ENCODE peak calls at places on chromosomes 2 and 18, in eight cellular contexts. One of them, this sample, is unnamed.

GRCh38 chr18:75365230-75365629 is 62.3 kb downstream of the SMIM21 start:
- DNase-seq in HCT116: no peak
- DNase-seq in naive thymus-derived CD4-positive, alpha-beta T cell: no peak
- DNase-seq in suprapubic skin: no peak
- DNase-seq in hepatocyte: no peak
- DNase-seq in tibial artery: no peak
- DNase-seq in heart left ventricle: no peak
- DNase-seq in breast epithelium: no peak
- DNase-seq in this sample: no peak

GRCh38 chr2:242010567-242011513 is 141.3 kb downstream of the RTP5 start:
- DNase-seq in HCT116: no peak
- DNase-seq in naive thymus-derived CD4-positive, alpha-beta T cell: peak; percentile 20
- DNase-seq in suprapubic skin: peak; percentile 55
- DNase-seq in hepatocyte: no peak
- DNase-seq in tibial artery: no peak
- DNase-seq in heart left ventricle: no peak
- DNase-seq in breast epithelium: no peak
- DNase-seq in this sample: no peak

GRCh38 chr18:54950221-54950620 is 9.0 kb downstream of the CCDC68 start:
- DNase-seq in HCT116: peak; percentile 26
- DNase-seq in naive thymus-derived CD4-positive, alpha-beta T cell: peak; percentile 34
- DNase-seq in suprapubic skin: no peak
- DNase-seq in hepatocyte: peak; percentile 36
- DNase-seq in tibial artery: no peak
- DNase-seq in heart left ventricle: no peak
- DNase-seq in breast epithelium: no peak
- DNase-seq in this sample: peak; percentile 11

GRCh38 chr2:215022418-215022817 is 116.0 kb downstream of the ABCA12 start:
- DNase-seq in HCT116: no peak
- DNase-seq in naive thymus-derived CD4-positive, alpha-beta T cell: no peak
- DNase-seq in suprapubic skin: no peak
- DNase-seq in hepatocyte: no peak
- DNase-seq in tibial artery: no peak
- DNase-seq in heart left ventricle: no peak
- DNase-seq in breast epithelium: no peak
- DNase-seq in this sample: no peak

GRCh38 chr2:231123362-231123898 is 1.4 kb downstream of the HTR2B start:
- DNase-seq in HCT116: no peak
- DNase-seq in naive thymus-derived CD4-positive, alpha-beta T cell: no peak
- DNase-seq in suprapubic skin: no peak
- DNase-seq in hepatocyte: no peak
- DNase-seq in tibial artery: no peak
- DNase-seq in heart left ventricle: no peak
- DNase-seq in breast epithelium: no peak
- DNase-seq in this sample: no peak

GRCh38 chr2:55059793-55060192 is 9.5 kb upstream of the RTN4 start:
- DNase-seq in HCT116: no peak
- DNase-seq in naive thymus-derived CD4-positive, alpha-beta T cell: no peak
- DNase-seq in suprapubic skin: no peak
- DNase-seq in hepatocyte: no peak
- DNase-seq in tibial artery: no peak
- DNase-seq in heart left ventricle: no peak
- DNase-seq in breast epithelium: no peak
- DNase-seq in this sample: no peak

GRCh38 chr18:42306208-42306980 is 351.4 kb downstream of the PIK3C3 start:
- DNase-seq in HCT116: no peak
- DNase-seq in naive thymus-derived CD4-positive, alpha-beta T cell: no peak
- DNase-seq in suprapubic skin: no peak
- DNase-seq in hepatocyte: no peak
- DNase-seq in tibial artery: no peak
- DNase-seq in heart left ventricle: no peak
- DNase-seq in breast epithelium: no peak
- DNase-seq in this sample: no peak

GRCh38 chr2:109046925-109047508 is 58.0 kb upstream of the EDAR start:
- DNase-seq in HCT116: peak; percentile 6
- DNase-seq in naive thymus-derived CD4-positive, alpha-beta T cell: no peak
- DNase-seq in suprapubic skin: no peak
- DNase-seq in hepatocyte: no peak
- DNase-seq in tibial artery: no peak
- DNase-seq in heart left ventricle: no peak
- DNase-seq in breast epithelium: no peak
- DNase-seq in this sample: no peak

GRCh38 chr2:131006561-131006960 is 86.7 kb downstream of the FAM168B start:
- DNase-seq in HCT116: no peak
- DNase-seq in naive thymus-derived CD4-positive, alpha-beta T cell: no peak
- DNase-seq in suprapubic skin: no peak
- DNase-seq in hepatocyte: no peak
- DNase-seq in tibial artery: no peak
- DNase-seq in heart left ventricle: no peak
- DNase-seq in breast epithelium: no peak
- DNase-seq in this sample: no peak

GRCh38 chr2:214075446-214075845 is 335.4 kb upstream of the VWC2L start:
- DNase-seq in HCT116: no peak
- DNase-seq in naive thymus-derived CD4-positive, alpha-beta T cell: no peak
- DNase-seq in suprapubic skin: no peak
- DNase-seq in hepatocyte: no peak
- DNase-seq in tibial artery: no peak
- DNase-seq in heart left ventricle: no peak
- DNase-seq in breast epithelium: no peak
- DNase-seq in this sample: no peak

GRCh38 chr2:109247340-109247739 is 118.3 kb downstream of the SH3RF3 start:
- DNase-seq in HCT116: no peak
- DNase-seq in naive thymus-derived CD4-positive, alpha-beta T cell: no peak
- DNase-seq in suprapubic skin: no peak
- DNase-seq in hepatocyte: peak; percentile 42
- DNase-seq in tibial artery: no peak
- DNase-seq in heart left ventricle: no peak
- DNase-seq in breast epithelium: no peak
- DNase-seq in this sample: no peak

GRCh38 chr2:1494906-1495305 is 81.6 kb downstream of the TPO start:
- DNase-seq in HCT116: no peak
- DNase-seq in naive thymus-derived CD4-positive, alpha-beta T cell: no peak
- DNase-seq in suprapubic skin: peak; percentile 14
- DNase-seq in hepatocyte: no peak
- DNase-seq in tibial artery: no peak
- DNase-seq in heart left ventricle: no peak
- DNase-seq in breast epithelium: no peak
- DNase-seq in this sample: no peak

GRCh38 chr2:1495676-1496393 is 82.6 kb downstream of the TPO start:
- DNase-seq in HCT116: no peak
- DNase-seq in naive thymus-derived CD4-positive, alpha-beta T cell: no peak
- DNase-seq in suprapubic skin: peak; percentile 48
- DNase-seq in hepatocyte: no peak
- DNase-seq in tibial artery: no peak
- DNase-seq in heart left ventricle: no peak
- DNase-seq in breast epithelium: no peak
- DNase-seq in this sample: no peak

GRCh38 chr2:1492696-1493095 is 79.4 kb downstream of the TPO start:
- DNase-seq in HCT116: no peak
- DNase-seq in naive thymus-derived CD4-positive, alpha-beta T cell: no peak
- DNase-seq in suprapubic skin: peak; percentile 53
- DNase-seq in hepatocyte: no peak
- DNase-seq in tibial artery: no peak
- DNase-seq in heart left ventricle: no peak
- DNase-seq in breast epithelium: no peak
- DNase-seq in this sample: no peak

GRCh38 chr2:1493361-1494126 is 80.3 kb downstream of the TPO start:
- DNase-seq in HCT116: no peak
- DNase-seq in naive thymus-derived CD4-positive, alpha-beta T cell: no peak
- DNase-seq in suprapubic skin: peak; percentile 64
- DNase-seq in hepatocyte: no peak
- DNase-seq in tibial artery: no peak
- DNase-seq in heart left ventricle: no peak
- DNase-seq in breast epithelium: no peak
- DNase-seq in this sample: no peak

DNA sequence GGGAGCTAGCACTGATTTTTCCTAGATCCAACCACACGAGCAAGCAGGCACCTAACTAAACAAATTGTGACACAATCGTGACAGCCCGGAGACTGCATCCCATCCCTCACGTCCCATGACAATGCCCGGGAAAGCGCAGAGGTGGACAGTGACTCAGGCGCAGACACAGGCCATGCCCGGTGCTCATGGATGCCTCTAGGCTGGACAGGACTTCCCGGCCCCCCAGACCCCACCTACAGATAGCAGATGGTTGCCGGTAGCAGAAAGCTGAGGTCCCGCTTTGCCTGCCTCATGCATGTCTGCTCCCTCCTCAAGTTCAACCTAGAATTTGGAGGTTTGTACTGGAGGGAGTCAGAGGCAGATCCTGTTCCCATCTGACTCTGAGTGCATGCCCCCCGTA is 81.0 kb downstream of the TPO start:
- DNase-seq in HCT116: no peak
- DNase-seq in naive thymus-derived CD4-positive, alpha-beta T cell: no peak
- DNase-seq in suprapubic skin: peak; percentile 41
- DNase-seq in hepatocyte: no peak
- DNase-seq in tibial artery: no peak
- DNase-seq in heart left ventricle: no peak
- DNase-seq in breast epithelium: no peak
- DNase-seq in this sample: no peak
- H3K27ac ChIP-seq in HCT116: no peak overlapping the region
- H3K27ac ChIP-seq in naive thymus-derived CD4-positive, alpha-beta T cell: no peak overlapping the region
- H3K27ac ChIP-seq in suprapubic skin: no peak overlapping the region
- H3K27ac ChIP-seq in hepatocyte: no peak overlapping the region
- H3K27ac ChIP-seq in tibial artery: no peak overlapping the region
- H3K27ac ChIP-seq in heart left ventricle: no peak overlapping the region
- H3K27ac ChIP-seq in breast epithelium: no peak overlapping the region
- H3K27ac ChIP-seq in this sample: no peak overlapping the region

DNA sequence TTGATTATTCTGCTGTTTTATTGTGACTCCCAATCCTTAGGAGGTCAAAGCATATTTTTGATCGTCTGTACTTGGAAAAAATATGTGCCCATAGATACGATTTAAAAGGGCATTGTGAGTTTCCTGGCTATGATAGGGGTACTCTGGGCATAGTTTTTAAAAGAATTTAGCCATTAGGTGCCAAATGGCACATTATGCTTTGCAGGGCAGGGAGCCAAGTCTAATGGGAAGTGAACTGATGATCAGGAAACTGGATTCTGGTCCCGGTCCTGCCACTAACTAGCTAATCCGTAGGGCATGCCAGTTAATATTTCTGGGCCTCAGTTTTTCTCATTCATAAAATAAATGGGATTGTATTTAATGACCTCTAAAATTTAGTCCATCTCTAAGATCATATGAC is 189.3 kb downstream of the LTBP1 start:
- DNase-seq in HCT116: no peak
- DNase-seq in naive thymus-derived CD4-positive, alpha-beta T cell: no peak
- DNase-seq in suprapubic skin: no peak
- DNase-seq in hepatocyte: no peak
- DNase-seq in tibial artery: peak; percentile 34
- DNase-seq in heart left ventricle: peak; percentile 24
- DNase-seq in breast epithelium: no peak
- DNase-seq in this sample: no peak
- H3K4me3 ChIP-seq in HCT116: no peak overlapping the region
- H3K4me3 ChIP-seq in naive thymus-derived CD4-positive, alpha-beta T cell: no peak overlapping the region
- H3K4me3 ChIP-seq in suprapubic skin: peak overlapping the region; percentile 36
- H3K4me3 ChIP-seq in hepatocyte: no peak overlapping the region
- H3K4me3 ChIP-seq in tibial artery: peak overlapping the region; percentile 61
- H3K4me3 ChIP-seq in heart left ventricle: peak overlapping the region; percentile 47
- H3K4me3 ChIP-seq in breast epithelium: peak overlapping the region; percentile 60
- H3K4me3 ChIP-seq in this sample: no peak overlapping the region

GRCh38 chr2:238045575-238045974 is 15.2 kb upstream of the SCLY start:
- DNase-seq in HCT116: no peak
- DNase-seq in naive thymus-derived CD4-positive, alpha-beta T cell: no peak
- DNase-seq in suprapubic skin: no peak
- DNase-seq in hepatocyte: no peak
- DNase-seq in tibial artery: no peak
- DNase-seq in heart left ventricle: no peak
- DNase-seq in breast epithelium: no peak
- DNase-seq in this sample: no peak
- H3K27ac ChIP-seq in HCT116: no peak overlapping the region
- H3K27ac ChIP-seq in naive thymus-derived CD4-positive, alpha-beta T cell: no peak overlapping the region
- H3K27ac ChIP-seq in suprapubic skin: no peak overlapping the region
- H3K27ac ChIP-seq in hepatocyte: no peak overlapping the region
- H3K27ac ChIP-seq in tibial artery: no peak overlapping the region
- H3K27ac ChIP-seq in heart left ventricle: no peak overlapping the region
- H3K27ac ChIP-seq in breast epithelium: no peak overlapping the region
- H3K27ac ChIP-seq in this sample: no peak overlapping the region

GRCh38 chr2:64939332-64939917 is 49.8 kb upstream of the SLC1A4 start:
- DNase-seq in HCT116: no peak
- DNase-seq in naive thymus-derived CD4-positive, alpha-beta T cell: no peak
- DNase-seq in suprapubic skin: no peak
- DNase-seq in hepatocyte: no peak
- DNase-seq in tibial artery: no peak
- DNase-seq in heart left ventricle: no peak
- DNase-seq in breast epithelium: no peak
- DNase-seq in this sample: no peak

GRCh38 chr2:64936809-64937208 is 52.4 kb upstream of the SLC1A4 start:
- DNase-seq in HCT116: no peak
- DNase-seq in naive thymus-derived CD4-positive, alpha-beta T cell: no peak
- DNase-seq in suprapubic skin: no peak
- DNase-seq in hepatocyte: no peak
- DNase-seq in tibial artery: no peak
- DNase-seq in heart left ventricle: no peak
- DNase-seq in breast epithelium: no peak
- DNase-seq in this sample: no peak

GRCh38 chr2:64938607-64939285 is 50.5 kb upstream of the SLC1A4 start:
- DNase-seq in HCT116: no peak
- DNase-seq in naive thymus-derived CD4-positive, alpha-beta T cell: no peak
- DNase-seq in suprapubic skin: no peak
- DNase-seq in hepatocyte: no peak
- DNase-seq in tibial artery: no peak
- DNase-seq in heart left ventricle: no peak
- DNase-seq in breast epithelium: no peak
- DNase-seq in this sample: no peak

GRCh38 chr2:64934530-64934929 is 54.7 kb upstream of the SLC1A4 start:
- DNase-seq in HCT116: no peak
- DNase-seq in naive thymus-derived CD4-positive, alpha-beta T cell: no peak
- DNase-seq in suprapubic skin: no peak
- DNase-seq in hepatocyte: no peak
- DNase-seq in tibial artery: no peak
- DNase-seq in heart left ventricle: no peak
- DNase-seq in breast epithelium: no peak
- DNase-seq in this sample: no peak

DNA sequence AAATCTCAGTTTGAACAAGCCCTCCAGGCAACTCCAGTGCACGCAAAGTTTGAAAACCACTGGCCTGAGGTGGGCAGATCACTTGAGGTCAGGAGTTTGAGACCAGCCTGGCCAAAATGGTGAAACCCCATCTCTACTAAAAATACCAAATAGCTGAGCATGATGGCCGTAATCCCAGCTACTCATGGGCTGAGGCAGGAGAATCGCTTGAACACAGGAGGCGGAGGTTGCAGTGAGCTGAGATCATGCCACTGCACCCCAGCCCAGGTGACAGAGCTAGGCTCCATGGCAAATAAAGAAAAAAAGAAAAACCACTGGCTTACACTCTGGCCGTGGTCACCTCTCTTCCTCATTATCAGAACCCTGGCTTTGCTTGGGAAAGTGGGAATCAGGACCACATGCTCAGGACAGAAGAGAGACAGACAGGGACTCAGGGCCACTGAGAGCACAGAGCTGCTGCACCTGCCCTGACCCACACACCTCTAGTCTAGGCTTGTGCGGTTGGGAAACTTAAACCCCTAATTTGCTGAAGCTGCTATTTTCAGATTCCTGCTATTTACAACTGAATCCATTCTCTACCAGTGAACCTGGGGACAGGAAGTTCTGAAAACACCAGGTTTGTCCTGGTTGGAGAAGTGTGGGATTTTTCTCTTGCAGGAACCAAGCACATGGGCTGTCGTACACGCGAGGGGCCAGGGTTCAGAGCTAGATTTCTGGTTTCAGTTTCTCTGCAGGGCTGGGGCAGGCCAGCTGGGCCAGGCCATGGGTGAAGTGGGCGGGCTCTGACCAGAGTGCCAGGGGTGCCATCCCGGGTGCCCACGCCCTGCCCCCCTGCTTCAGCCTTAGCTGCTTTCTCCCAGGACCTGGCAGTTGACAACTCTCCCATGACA is 51.6 kb upstream of the SLC1A4 start:
- DNase-seq in HCT116: no peak
- DNase-seq in naive thymus-derived CD4-positive, alpha-beta T cell: no peak
- DNase-seq in suprapubic skin: no peak
- DNase-seq in hepatocyte: no peak
- DNase-seq in tibial artery: peak; percentile 45
- DNase-seq in heart left ventricle: peak; percentile 21
- DNase-seq in breast epithelium: no peak
- DNase-seq in this sample: no peak
- H3K4me3 ChIP-seq in HCT116: no peak overlapping the region
- H3K4me3 ChIP-seq in naive thymus-derived CD4-positive, alpha-beta T cell: no peak overlapping the region
- H3K4me3 ChIP-seq in suprapubic skin: peak overlapping the region; percentile 9
- H3K4me3 ChIP-seq in hepatocyte: no peak overlapping the region
- H3K4me3 ChIP-seq in tibial artery: peak overlapping the region; percentile 15
- H3K4me3 ChIP-seq in heart left ventricle: peak overlapping the region; percentile 40
- H3K4me3 ChIP-seq in breast epithelium: no peak overlapping the region
- H3K4me3 ChIP-seq in this sample: no peak overlapping the region